ENCODE peak calls at places on chromosomes 2 and 18, in ten cellular contexts. One of them, this sample, is unnamed.
A peak's percentile ranks its signal among the peaks of the same experiment; 100 is the strongest.

GRCh38 chr2:205733648-205734047 is 51.3 kb downstream of the NRP2 start:
- DNase-seq in CD4-positive, CD25-positive, alpha-beta regulatory T cell: no peak
- DNase-seq in epithelial cell of esophagus: no peak
- DNase-seq in H1: no peak
- DNase-seq in SK-N-MC: no peak
- DNase-seq in choroid plexus epithelial cell: no peak
- DNase-seq in cardiac fibroblast: no peak
- DNase-seq in astrocyte of the cerebellum: no peak
- DNase-seq in GM23248: no peak
- DNase-seq in fibroblast of mammary gland: no peak
- DNase-seq in this sample: no peak

GRCh38 chr2:209960676-209961630 is 41.5 kb upstream of the RPE start:
- DNase-seq in CD4-positive, CD25-positive, alpha-beta regulatory T cell: peak; percentile 11
- DNase-seq in epithelial cell of esophagus: peak; percentile 75
- DNase-seq in H1: peak; percentile 53
- DNase-seq in SK-N-MC: peak; percentile 80
- DNase-seq in choroid plexus epithelial cell: peak; percentile 96
- DNase-seq in cardiac fibroblast: peak; percentile 69
- DNase-seq in astrocyte of the cerebellum: peak; percentile 86
- DNase-seq in GM23248: peak; percentile 73
- DNase-seq in fibroblast of mammary gland: peak; percentile 55
- DNase-seq in this sample: peak; percentile 58

GRCh38 chr2:128134573-128134972 is 43.6 kb downstream of the UGGT1 start:
- DNase-seq in CD4-positive, CD25-positive, alpha-beta regulatory T cell: no peak
- DNase-seq in epithelial cell of esophagus: no peak
- DNase-seq in H1: no peak
- DNase-seq in SK-N-MC: no peak
- DNase-seq in choroid plexus epithelial cell: peak; percentile 27
- DNase-seq in cardiac fibroblast: no peak
- DNase-seq in astrocyte of the cerebellum: peak; percentile 24
- DNase-seq in GM23248: no peak
- DNase-seq in fibroblast of mammary gland: peak; percentile 4
- DNase-seq in this sample: no peak

GRCh38 chr2:232097260-232097659 is 135.7 kb downstream of the DIS3L2 start:
- DNase-seq in CD4-positive, CD25-positive, alpha-beta regulatory T cell: no peak
- DNase-seq in epithelial cell of esophagus: no peak
- DNase-seq in H1: no peak
- DNase-seq in SK-N-MC: no peak
- DNase-seq in choroid plexus epithelial cell: no peak
- DNase-seq in cardiac fibroblast: no peak
- DNase-seq in astrocyte of the cerebellum: no peak
- DNase-seq in GM23248: no peak
- DNase-seq in fibroblast of mammary gland: no peak
- DNase-seq in this sample: no peak

GRCh38 chr2:1301056-1301455 is 112.2 kb upstream of the TPO start:
- DNase-seq in CD4-positive, CD25-positive, alpha-beta regulatory T cell: no peak
- DNase-seq in epithelial cell of esophagus: no peak
- DNase-seq in H1: peak; percentile 40
- DNase-seq in SK-N-MC: no peak
- DNase-seq in choroid plexus epithelial cell: no peak
- DNase-seq in cardiac fibroblast: no peak
- DNase-seq in astrocyte of the cerebellum: no peak
- DNase-seq in GM23248: no peak
- DNase-seq in fibroblast of mammary gland: no peak
- DNase-seq in this sample: no peak

GRCh38 chr2:156147594-156148330 is 184.8 kb downstream of the NR4A2 start:
- DNase-seq in CD4-positive, CD25-positive, alpha-beta regulatory T cell: no peak
- DNase-seq in epithelial cell of esophagus: peak; percentile 88
- DNase-seq in H1: no peak
- DNase-seq in SK-N-MC: no peak
- DNase-seq in choroid plexus epithelial cell: no peak
- DNase-seq in cardiac fibroblast: no peak
- DNase-seq in astrocyte of the cerebellum: no peak
- DNase-seq in GM23248: peak; percentile 12
- DNase-seq in fibroblast of mammary gland: no peak
- DNase-seq in this sample: peak; percentile 27

GRCh38 chr2:105754011-105754410 is 9.3 kb downstream of the NCK2 start:
- DNase-seq in CD4-positive, CD25-positive, alpha-beta regulatory T cell: peak; percentile 52
- DNase-seq in epithelial cell of esophagus: no peak
- DNase-seq in H1: no peak
- DNase-seq in SK-N-MC: no peak
- DNase-seq in choroid plexus epithelial cell: no peak
- DNase-seq in cardiac fibroblast: no peak
- DNase-seq in astrocyte of the cerebellum: no peak
- DNase-seq in GM23248: no peak
- DNase-seq in fibroblast of mammary gland: no peak
- DNase-seq in this sample: no peak

GRCh38 chr2:176158855-176159677 is 2.0 kb downstream of the HOXD3 start:
- DNase-seq in CD4-positive, CD25-positive, alpha-beta regulatory T cell: no peak
- DNase-seq in epithelial cell of esophagus: no peak
- DNase-seq in H1: no peak
- DNase-seq in SK-N-MC: no peak
- DNase-seq in choroid plexus epithelial cell: no peak
- DNase-seq in cardiac fibroblast: no peak
- DNase-seq in astrocyte of the cerebellum: no peak
- DNase-seq in GM23248: no peak
- DNase-seq in fibroblast of mammary gland: no peak
- DNase-seq in this sample: no peak

GRCh38 chr18:11163668-11164067 is 14.3 kb upstream of the PIEZO2 start:
- DNase-seq in CD4-positive, CD25-positive, alpha-beta regulatory T cell: no peak
- DNase-seq in epithelial cell of esophagus: no peak
- DNase-seq in H1: peak; percentile 69
- DNase-seq in SK-N-MC: no peak
- DNase-seq in choroid plexus epithelial cell: peak; percentile 35
- DNase-seq in cardiac fibroblast: peak; percentile 41
- DNase-seq in astrocyte of the cerebellum: no peak
- DNase-seq in GM23248: no peak
- DNase-seq in fibroblast of mammary gland: no peak
- DNase-seq in this sample: no peak

GRCh38 chr2:135151615-135152014 is 99.5 kb downstream of the RAB3GAP1 start:
- DNase-seq in CD4-positive, CD25-positive, alpha-beta regulatory T cell: no peak
- DNase-seq in epithelial cell of esophagus: peak; percentile 25
- DNase-seq in H1: no peak
- DNase-seq in SK-N-MC: no peak
- DNase-seq in choroid plexus epithelial cell: no peak
- DNase-seq in cardiac fibroblast: no peak
- DNase-seq in astrocyte of the cerebellum: no peak
- DNase-seq in GM23248: no peak
- DNase-seq in fibroblast of mammary gland: no peak
- DNase-seq in this sample: no peak

GRCh38 chr18:23226930-23227728 is 91.8 kb downstream of the CABLES1 start:
- DNase-seq in CD4-positive, CD25-positive, alpha-beta regulatory T cell: no peak
- DNase-seq in epithelial cell of esophagus: peak; percentile 61
- DNase-seq in H1: no peak
- DNase-seq in SK-N-MC: no peak
- DNase-seq in choroid plexus epithelial cell: peak; percentile 84
- DNase-seq in cardiac fibroblast: peak; percentile 91
- DNase-seq in astrocyte of the cerebellum: peak; percentile 72
- DNase-seq in GM23248: peak; percentile 88
- DNase-seq in fibroblast of mammary gland: peak; percentile 93
- DNase-seq in this sample: peak; percentile 95

GRCh38 chr2:85577063-85577385 is 362 bp upstream of the VAMP8 start:
- DNase-seq in CD4-positive, CD25-positive, alpha-beta regulatory T cell: no peak
- DNase-seq in epithelial cell of esophagus: no peak
- DNase-seq in H1: no peak
- DNase-seq in SK-N-MC: no peak
- DNase-seq in choroid plexus epithelial cell: no peak
- DNase-seq in cardiac fibroblast: no peak
- DNase-seq in astrocyte of the cerebellum: no peak
- DNase-seq in GM23248: no peak
- DNase-seq in fibroblast of mammary gland: no peak
- DNase-seq in this sample: no peak
- H3K4me3 ChIP-seq in CD4-positive, CD25-positive, alpha-beta regulatory T cell: peak overlapping the region; percentile 86
- H3K4me3 ChIP-seq in epithelial cell of esophagus: no peak overlapping the region
- H3K4me3 ChIP-seq in H1: peak overlapping the region; percentile 62
- H3K4me3 ChIP-seq in SK-N-MC: no peak overlapping the region
- H3K4me3 ChIP-seq in choroid plexus epithelial cell: no peak overlapping the region
- H3K4me3 ChIP-seq in cardiac fibroblast: no peak overlapping the region
- H3K4me3 ChIP-seq in astrocyte of the cerebellum: no peak overlapping the region
- H3K4me3 ChIP-seq in GM23248: no peak overlapping the region
- H3K4me3 ChIP-seq in fibroblast of mammary gland: no peak overlapping the region
- H3K4me3 ChIP-seq in this sample: no peak overlapping the region

GRCh38 chr2:70280242-70280798 is 13.2 kb downstream of the SNRPG start:
- DNase-seq in CD4-positive, CD25-positive, alpha-beta regulatory T cell: no peak
- DNase-seq in epithelial cell of esophagus: no peak
- DNase-seq in H1: no peak
- DNase-seq in SK-N-MC: no peak
- DNase-seq in choroid plexus epithelial cell: no peak
- DNase-seq in cardiac fibroblast: no peak
- DNase-seq in astrocyte of the cerebellum: no peak
- DNase-seq in GM23248: no peak
- DNase-seq in fibroblast of mammary gland: no peak
- DNase-seq in this sample: no peak

GRCh38 chr2:70282439-70282838 is 11.1 kb downstream of the SNRPG start:
- DNase-seq in CD4-positive, CD25-positive, alpha-beta regulatory T cell: no peak
- DNase-seq in epithelial cell of esophagus: no peak
- DNase-seq in H1: no peak
- DNase-seq in SK-N-MC: no peak
- DNase-seq in choroid plexus epithelial cell: no peak
- DNase-seq in cardiac fibroblast: no peak
- DNase-seq in astrocyte of the cerebellum: no peak
- DNase-seq in GM23248: no peak
- DNase-seq in fibroblast of mammary gland: no peak
- DNase-seq in this sample: no peak

DNA sequence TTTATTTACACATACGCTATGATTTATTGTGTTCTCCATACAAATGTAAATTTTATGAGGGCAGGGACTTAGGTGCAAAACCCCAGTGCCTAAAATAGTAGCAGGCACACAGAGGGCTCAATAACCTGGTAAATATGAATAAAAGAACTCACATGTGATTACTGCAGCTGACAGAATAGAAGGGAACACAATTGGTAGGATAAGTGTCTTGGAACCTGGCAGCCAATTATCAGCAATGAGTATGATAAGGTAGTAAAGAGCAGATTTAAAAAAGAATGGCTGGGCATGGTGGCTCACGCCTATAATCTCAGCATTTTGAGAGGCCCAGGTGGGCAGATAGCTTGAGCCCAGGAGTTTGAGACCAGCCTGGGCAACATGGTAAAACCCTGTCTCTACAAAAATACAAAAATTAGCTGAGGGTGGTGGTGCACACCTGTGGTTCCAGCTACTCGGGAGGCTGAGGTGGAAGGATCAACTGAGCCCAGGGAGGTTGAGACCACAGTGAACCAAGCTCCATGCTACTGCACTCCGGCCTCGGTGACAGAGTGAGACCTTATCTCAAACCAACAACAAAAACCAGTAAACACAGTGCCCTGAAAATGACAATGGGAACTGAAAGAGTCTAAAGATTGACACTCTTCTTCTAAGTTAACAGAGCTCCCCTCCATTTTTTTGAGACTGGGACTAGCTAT is 9.9 kb downstream of the SNRPG start:
- DNase-seq in CD4-positive, CD25-positive, alpha-beta regulatory T cell: no peak
- DNase-seq in epithelial cell of esophagus: no peak
- DNase-seq in H1: no peak
- DNase-seq in SK-N-MC: no peak
- DNase-seq in choroid plexus epithelial cell: no peak
- DNase-seq in cardiac fibroblast: no peak
- DNase-seq in astrocyte of the cerebellum: no peak
- DNase-seq in GM23248: no peak
- DNase-seq in fibroblast of mammary gland: no peak
- DNase-seq in this sample: no peak
- H3K4me3 ChIP-seq in CD4-positive, CD25-positive, alpha-beta regulatory T cell: no peak overlapping the region
- H3K4me3 ChIP-seq in epithelial cell of esophagus: no peak overlapping the region
- H3K4me3 ChIP-seq in H1: no peak overlapping the region
- H3K4me3 ChIP-seq in SK-N-MC: no peak overlapping the region
- H3K4me3 ChIP-seq in choroid plexus epithelial cell: no peak overlapping the region
- H3K4me3 ChIP-seq in cardiac fibroblast: no peak overlapping the region
- H3K4me3 ChIP-seq in astrocyte of the cerebellum: no peak overlapping the region
- H3K4me3 ChIP-seq in GM23248: no peak overlapping the region
- H3K4me3 ChIP-seq in fibroblast of mammary gland: no peak overlapping the region
- H3K4me3 ChIP-seq in this sample: no peak overlapping the region

GRCh38 chr2:20222769-20223344 is 2.1 kb downstream of the SDC1 start:
- DNase-seq in CD4-positive, CD25-positive, alpha-beta regulatory T cell: no peak
- DNase-seq in epithelial cell of esophagus: no peak
- DNase-seq in H1: no peak
- DNase-seq in SK-N-MC: no peak
- DNase-seq in choroid plexus epithelial cell: no peak
- DNase-seq in cardiac fibroblast: no peak
- DNase-seq in astrocyte of the cerebellum: no peak
- DNase-seq in GM23248: no peak
- DNase-seq in fibroblast of mammary gland: no peak
- DNase-seq in this sample: no peak
- H3K4me3 ChIP-seq in CD4-positive, CD25-positive, alpha-beta regulatory T cell: no peak overlapping the region
- H3K4me3 ChIP-seq in epithelial cell of esophagus: peak overlapping the region; percentile 88
- H3K4me3 ChIP-seq in H1: peak overlapping the region; percentile 94
- H3K4me3 ChIP-seq in SK-N-MC: no peak overlapping the region
- H3K4me3 ChIP-seq in choroid plexus epithelial cell: peak overlapping the region; percentile 64
- H3K4me3 ChIP-seq in cardiac fibroblast: no peak overlapping the region
- H3K4me3 ChIP-seq in astrocyte of the cerebellum: peak overlapping the region; percentile 53
- H3K4me3 ChIP-seq in GM23248: peak overlapping the region; percentile 76
- H3K4me3 ChIP-seq in fibroblast of mammary gland: no peak overlapping the region
- H3K4me3 ChIP-seq in this sample: peak overlapping the region; percentile 66

GRCh38 chr2:229297284-229297683 is 26.2 kb upstream of the PID1 start:
- DNase-seq in CD4-positive, CD25-positive, alpha-beta regulatory T cell: no peak
- DNase-seq in epithelial cell of esophagus: no peak
- DNase-seq in H1: no peak
- DNase-seq in SK-N-MC: no peak
- DNase-seq in choroid plexus epithelial cell: peak; percentile 32
- DNase-seq in cardiac fibroblast: peak; percentile 58
- DNase-seq in astrocyte of the cerebellum: no peak
- DNase-seq in GM23248: peak; percentile 48
- DNase-seq in fibroblast of mammary gland: peak; percentile 50
- DNase-seq in this sample: peak; percentile 42

GRCh38 chr2:229296561-229296960 is 25.5 kb upstream of the PID1 start:
- DNase-seq in CD4-positive, CD25-positive, alpha-beta regulatory T cell: no peak
- DNase-seq in epithelial cell of esophagus: no peak
- DNase-seq in H1: no peak
- DNase-seq in SK-N-MC: no peak
- DNase-seq in choroid plexus epithelial cell: no peak
- DNase-seq in cardiac fibroblast: peak; percentile 41
- DNase-seq in astrocyte of the cerebellum: no peak
- DNase-seq in GM23248: no peak
- DNase-seq in fibroblast of mammary gland: no peak
- DNase-seq in this sample: peak; percentile 21

GRCh38 chr2:229300371-229300770 is 29.3 kb upstream of the PID1 start:
- DNase-seq in CD4-positive, CD25-positive, alpha-beta regulatory T cell: no peak
- DNase-seq in epithelial cell of esophagus: no peak
- DNase-seq in H1: no peak
- DNase-seq in SK-N-MC: no peak
- DNase-seq in choroid plexus epithelial cell: no peak
- DNase-seq in cardiac fibroblast: no peak
- DNase-seq in astrocyte of the cerebellum: no peak
- DNase-seq in GM23248: no peak
- DNase-seq in fibroblast of mammary gland: no peak
- DNase-seq in this sample: no peak

GRCh38 chr2:229301229-229301628 is 30.1 kb upstream of the PID1 start:
- DNase-seq in CD4-positive, CD25-positive, alpha-beta regulatory T cell: no peak
- DNase-seq in epithelial cell of esophagus: no peak
- DNase-seq in H1: no peak
- DNase-seq in SK-N-MC: no peak
- DNase-seq in choroid plexus epithelial cell: no peak
- DNase-seq in cardiac fibroblast: no peak
- DNase-seq in astrocyte of the cerebellum: no peak
- DNase-seq in GM23248: no peak
- DNase-seq in fibroblast of mammary gland: no peak
- DNase-seq in this sample: no peak

DNA sequence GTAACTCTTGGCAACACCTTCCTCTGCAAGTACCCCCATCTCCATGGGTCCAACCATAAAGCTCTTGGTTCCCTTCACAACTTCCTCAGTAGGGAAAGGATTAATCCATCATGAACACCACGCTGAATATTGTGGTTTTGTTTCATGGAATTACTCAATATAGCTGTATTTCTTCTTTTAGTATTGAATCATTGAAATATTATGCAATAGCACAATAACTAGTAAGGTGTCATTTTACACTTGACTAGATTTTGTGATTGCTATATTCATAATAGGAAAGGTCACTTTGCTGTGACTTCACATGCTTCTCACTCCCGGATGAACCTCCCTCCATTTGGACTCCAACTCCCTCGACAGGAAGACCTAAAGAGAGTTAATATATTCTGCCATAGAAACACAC is 29.7 kb upstream of the PID1 start:
- DNase-seq in CD4-positive, CD25-positive, alpha-beta regulatory T cell: no peak
- DNase-seq in epithelial cell of esophagus: peak; percentile 52
- DNase-seq in H1: no peak
- DNase-seq in SK-N-MC: no peak
- DNase-seq in choroid plexus epithelial cell: peak; percentile 36
- DNase-seq in cardiac fibroblast: peak; percentile 22
- DNase-seq in astrocyte of the cerebellum: no peak
- DNase-seq in GM23248: peak; percentile 65
- DNase-seq in fibroblast of mammary gland: peak; percentile 76
- DNase-seq in this sample: peak; percentile 56
- H3K4me3 ChIP-seq in CD4-positive, CD25-positive, alpha-beta regulatory T cell: no peak overlapping the region
- H3K4me3 ChIP-seq in epithelial cell of esophagus: no peak overlapping the region
- H3K4me3 ChIP-seq in H1: no peak overlapping the region
- H3K4me3 ChIP-seq in SK-N-MC: no peak overlapping the region
- H3K4me3 ChIP-seq in choroid plexus epithelial cell: no peak overlapping the region
- H3K4me3 ChIP-seq in cardiac fibroblast: no peak overlapping the region
- H3K4me3 ChIP-seq in astrocyte of the cerebellum: no peak overlapping the region
- H3K4me3 ChIP-seq in GM23248: no peak overlapping the region
- H3K4me3 ChIP-seq in fibroblast of mammary gland: no peak overlapping the region
- H3K4me3 ChIP-seq in this sample: no peak overlapping the region

This sample was measured in fibroblast of the aortic adventitia.